ENCODE peak calls at places on chromosomes 1 and 21, in eight cellular contexts. J, R, E, O, C, Y, B and D are unnamed samples.

GRCh38 chr1:82392513-82392912 is 591.8 kb downstream of the ADGRL2 start:
- DNase-seq in J (peak), R (no peak), E (peak), O (no peak), C (no peak), Y (peak), B (peak), D (no peak)

GRCh38 chr1:85975770-85976386 is 180.7 kb downstream of the COL24A1 start:
- DNase-seq in J (no peak), R (no peak), E (no peak), O (no peak), C (no peak), Y (no peak), B (no peak), D (no peak)

GRCh38 chr1:186682721-186683120 is 2.5 kb upstream of the PTGS2 start:
- DNase-seq in J (no peak), R (no peak), E (peak), O (no peak), C (peak), Y (peak), B (peak), D (no peak)

GRCh38 chr21:26845066-26845749 is at the start of gene ADAMTS1:
- DNase-seq in J (peak), R (peak), E (peak), O (peak), C (peak), Y (peak), B (peak), D (peak)

GRCh38 chr1:32925360-32926142 is 24.4 kb upstream of the TMEM54 start:
- DNase-seq in J (no peak), R (peak), E (peak), O (no peak), C (no peak), Y (no peak), B (no peak), D (no peak)

GRCh38 chr1:12336436-12336835 is 106.6 kb downstream of the VPS13D start:
- DNase-seq in J (no peak), R (no peak), E (no peak), O (no peak), C (no peak), Y (peak), B (no peak), D (no peak)

GRCh38 chr1:240174734-240175133 is 83.1 kb downstream of the FMN2 start:
- DNase-seq in J (no peak), R (no peak), E (no peak), O (no peak), C (no peak), Y (no peak), B (no peak), D (no peak)

GRCh38 chr1:17922833-17923232 is 167.7 kb downstream of the ACTL8 start:
- DNase-seq in J (peak), R (no peak), E (peak), O (peak), C (peak), Y (no peak), B (peak), D (peak)

GRCh38 chr1:111032295-111032897 is 68.7 kb upstream of the LRIF1 start:
- DNase-seq in J (peak), R (no peak), E (peak), O (no peak), C (peak), Y (no peak), B (peak), D (no peak)

GRCh38 chr1:60031116-60031515 is 42.5 kb downstream of the C1orf87 start:
- DNase-seq in J (no peak), R (no peak), E (peak), O (no peak), C (no peak), Y (no peak), B (no peak), D (no peak)

GRCh38 chr1:85611856-85612255 is 31.3 kb downstream of the CCN1 start:
- DNase-seq in J (peak), R (peak), E (peak), O (no peak), C (peak), Y (peak), B (peak), D (peak)

GRCh38 chr1:240092301-240093119 is 827 bp downstream of the FMN2 start:
- DNase-seq in J (peak), R (peak), E (peak), O (no peak), C (peak), Y (peak), B (peak), D (peak)

GRCh38 chr1:231724876-231725647 is 98.5 kb downstream of the DISC1 start:
- DNase-seq in J (peak), R (no peak), E (peak), O (no peak), C (peak), Y (peak), B (peak), D (no peak)

GRCh38 chr21:45261093-45261492 is 26.6 kb downstream of the POFUT2 start:
- DNase-seq in J (no peak), R (no peak), E (no peak), O (peak), C (no peak), Y (no peak), B (no peak), D (peak)

GRCh38 chr1:219858980-219859379 is 69.4 kb downstream of the SLC30A10 start:
- DNase-seq in J (no peak), R (no peak), E (no peak), O (no peak), C (no peak), Y (no peak), B (no peak), D (no peak)

GRCh38 chr21:45972716-45973474 is 8.7 kb upstream of the COL6A1 start:
- DNase-seq in J (peak), R (peak), E (peak), O (peak), C (no peak), Y (peak), B (no peak), D (peak)

DNA sequence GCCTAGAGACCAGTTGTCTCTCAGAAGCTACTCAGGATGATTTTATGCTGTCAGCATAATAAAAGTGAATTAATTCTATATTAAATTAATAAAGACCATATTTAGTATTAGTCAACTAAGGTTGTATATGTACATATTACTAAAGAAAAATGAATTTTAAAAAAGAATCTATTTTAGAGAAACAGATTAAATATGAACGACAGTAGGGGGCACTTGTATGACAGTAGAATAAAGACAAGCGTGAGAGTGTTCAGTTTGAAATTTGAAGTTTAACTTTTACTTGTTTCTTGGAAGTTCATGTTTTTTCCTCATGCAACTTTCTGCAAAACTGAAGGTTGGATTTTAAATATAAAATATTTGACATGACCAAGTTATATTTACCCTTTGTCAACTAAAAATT is 67.9 kb upstream of the MACF1 start:
- DNase-seq in J (no peak), R (no peak), E (no peak), O (no peak), C (no peak), Y (no peak), B (peak), D (no peak)
- TF ChIP-seq CTCF in J (no peak), R (no peak), E (no peak), O (no peak), C (peak), Y (no peak), B (peak), D (no peak)

DNA sequence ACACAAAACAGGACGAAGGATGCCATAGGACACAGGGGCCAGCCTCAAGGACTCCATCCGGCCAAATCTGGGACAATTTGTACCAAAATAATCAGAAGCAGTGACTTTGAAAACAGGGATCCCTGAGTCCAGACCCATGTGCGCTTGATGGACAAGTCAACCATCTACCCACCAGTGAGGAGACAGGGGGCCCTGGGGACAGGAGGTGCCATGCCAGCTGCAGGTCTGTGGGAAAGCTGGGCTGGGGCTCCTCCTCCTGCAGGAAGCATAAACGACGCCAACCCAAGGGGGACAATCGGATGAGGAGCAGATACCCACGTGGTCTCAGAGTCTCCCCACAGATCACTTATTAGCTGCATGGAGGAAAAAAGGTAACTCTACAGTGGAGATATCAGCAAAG is 50.6 kb downstream of the NPHP4 start:
- DNase-seq in J (no peak), R (no peak), E (no peak), O (no peak), C (no peak), Y (no peak), B (no peak), D (no peak)
- H3K4me3 ChIP-seq in J (no peak), R (no peak), E (no peak), O (no peak), C (no peak), Y (no peak), B (no peak), D (no peak)

DNA sequence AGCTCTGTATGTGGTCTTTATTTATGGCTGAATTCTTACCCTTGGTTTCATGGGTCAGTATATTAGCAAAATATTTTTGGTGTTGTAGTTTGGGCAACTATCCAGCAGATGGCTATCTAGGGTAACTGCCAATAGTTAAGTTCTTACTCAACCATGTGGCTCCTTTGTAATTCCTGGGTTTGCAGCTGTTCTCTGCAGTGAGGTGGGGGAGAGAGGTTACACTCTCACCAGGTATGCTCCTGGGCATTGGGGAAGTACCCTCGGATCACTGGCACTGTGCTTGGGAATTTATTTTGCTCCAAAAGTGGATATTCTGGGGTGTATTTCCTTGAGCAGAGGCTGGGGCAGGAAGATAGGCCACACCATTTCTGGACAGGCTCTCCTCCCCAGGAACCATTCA is 436.7 kb upstream of the TMPRSS15 start:
- DNase-seq in J (peak), R (no peak), E (no peak), O (no peak), C (peak), Y (no peak), B (peak), D (no peak)
- TF ChIP-seq CTCF in J (peak), R (no peak), E (no peak), O (no peak), C (no peak), Y (peak), B (peak), D (no peak)

DNA sequence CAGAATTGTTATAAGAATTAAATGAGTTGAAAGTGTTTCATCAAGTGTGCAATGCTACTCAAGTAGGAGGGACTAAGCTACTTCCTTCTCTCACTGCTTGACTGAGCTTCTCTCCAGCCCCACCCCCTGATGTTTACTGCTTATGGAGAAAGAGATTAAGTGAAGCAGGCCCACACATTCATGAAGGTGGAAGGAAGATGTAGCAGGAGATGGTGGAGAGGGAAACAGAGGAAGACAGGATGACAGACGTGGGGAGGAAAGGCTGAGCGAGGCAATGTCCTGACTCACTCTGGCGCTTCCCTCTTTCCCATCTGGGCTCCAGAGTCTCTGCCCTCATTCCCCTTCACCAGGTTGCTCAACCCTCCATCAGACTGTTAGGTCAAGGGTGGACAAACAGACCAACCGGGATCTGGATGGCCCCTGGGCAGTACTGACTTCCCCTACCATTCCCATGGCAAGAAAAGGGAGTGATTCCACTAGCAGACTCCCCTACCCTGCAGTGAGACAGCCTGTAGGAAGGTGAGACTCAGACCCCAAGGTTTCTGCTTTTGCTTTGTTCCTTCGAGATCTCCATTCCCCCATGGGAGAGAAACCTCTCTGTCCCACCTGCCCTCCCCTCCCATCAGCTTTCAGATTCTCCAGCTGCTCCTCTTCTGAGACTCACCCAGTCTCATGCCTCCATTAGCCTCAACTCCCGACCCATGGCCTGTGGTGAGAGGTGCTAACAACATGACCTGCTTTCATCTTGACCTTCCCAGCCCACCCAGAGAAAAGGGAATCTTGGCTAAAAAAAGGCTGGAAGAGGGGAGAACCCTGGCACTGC is 3.1 kb upstream of the ARHGEF2 start:
- DNase-seq in J (peak), R (peak), E (peak), O (peak), C (no peak), Y (peak), B (no peak), D (no peak)
- H3K4me3 ChIP-seq in J (peak), R (no peak), E (peak), O (peak), C (peak), Y (peak), B (no peak), D (no peak)

DNA sequence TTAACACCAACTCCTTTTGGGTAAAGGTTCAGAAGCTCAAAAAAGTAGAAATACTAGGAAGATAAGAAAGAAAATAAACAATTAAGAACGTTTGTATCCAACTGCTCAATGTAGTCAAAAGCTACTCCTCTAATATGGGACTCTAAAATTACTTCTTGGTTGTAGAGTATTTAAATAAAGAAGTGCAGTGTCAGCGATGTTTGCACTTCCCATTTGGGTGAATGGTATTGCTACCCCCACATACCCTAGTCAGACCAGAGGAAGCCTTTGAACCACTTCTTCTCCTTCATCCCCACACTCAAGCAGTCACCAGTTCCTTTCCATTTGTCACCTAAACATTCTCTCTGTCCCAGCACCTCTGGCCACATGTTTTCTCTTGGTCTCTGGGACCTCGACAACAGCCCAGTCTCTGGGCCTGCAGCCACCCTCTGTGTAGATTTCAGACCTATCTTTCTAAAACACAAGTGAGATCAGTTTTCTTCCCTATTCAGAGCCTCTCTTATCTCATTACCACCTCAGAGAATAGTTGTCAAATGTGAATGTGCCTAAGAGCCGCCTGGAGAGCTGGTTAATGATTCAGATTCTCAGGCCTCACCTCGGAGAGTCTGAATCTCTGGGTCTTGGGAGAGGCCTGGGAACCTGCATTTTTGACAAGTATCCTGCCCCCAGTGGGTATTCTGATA is 109.8 kb downstream of the OMA1 start:
- DNase-seq in J (no peak), R (no peak), E (no peak), O (no peak), C (no peak), Y (no peak), B (no peak), D (no peak)
- TF ChIP-seq CTCF in J (no peak), R (no peak), E (no peak), O (no peak), C (no peak), Y (no peak), B (no peak), D (no peak)

DNA sequence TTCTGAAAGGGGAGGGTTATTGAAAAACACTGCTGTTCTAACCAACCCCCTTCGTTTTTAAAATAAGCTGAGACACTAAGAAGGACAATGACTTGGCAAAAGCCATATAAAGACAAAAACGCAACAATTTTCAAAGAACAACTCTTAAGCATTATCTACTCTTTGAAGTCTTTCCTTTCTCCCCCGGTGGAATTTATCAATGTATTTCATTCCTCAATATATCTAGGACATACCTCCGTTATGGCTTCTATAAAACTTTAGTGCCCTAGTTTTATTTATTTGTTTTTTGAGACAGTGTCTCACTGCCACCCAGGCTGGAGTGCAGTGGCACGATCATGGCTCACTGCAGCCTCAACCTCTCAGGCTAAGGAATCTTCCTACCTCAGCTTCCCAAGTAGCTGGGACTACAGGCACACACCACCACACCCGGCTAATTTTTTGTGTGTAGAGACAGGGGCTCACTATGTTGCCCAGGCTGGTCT is 3.2 kb downstream of the NRDC start:
- DNase-seq in J (no peak), R (no peak), E (no peak), O (no peak), C (no peak), Y (no peak), B (peak), D (no peak)
- H3K4me3 ChIP-seq in J (no peak), R (no peak), E (no peak), O (peak), C (no peak), Y (no peak), B (peak), D (no peak)

GRCh38 chr1:204633665-204634064 is 51.9 kb downstream of the LRRN2 start:
- DNase-seq in J (no peak), R (peak), E (no peak), O (no peak), C (no peak), Y (no peak), B (no peak), D (no peak)

GRCh38 chr1:204634260-204634910 is 51.2 kb downstream of the LRRN2 start:
- DNase-seq in J (no peak), R (no peak), E (no peak), O (no peak), C (no peak), Y (no peak), B (no peak), D (no peak)

GRCh38 chr1:204627436-204627835 is 58.1 kb downstream of the LRRN2 start:
- DNase-seq in J (no peak), R (no peak), E (no peak), O (no peak), C (no peak), Y (no peak), B (no peak), D (peak)

GRCh38 chr1:204628868-204629267 is 56.7 kb downstream of the LRRN2 start:
- DNase-seq in J (no peak), R (no peak), E (no peak), O (no peak), C (no peak), Y (no peak), B (no peak), D (peak)

DNA sequence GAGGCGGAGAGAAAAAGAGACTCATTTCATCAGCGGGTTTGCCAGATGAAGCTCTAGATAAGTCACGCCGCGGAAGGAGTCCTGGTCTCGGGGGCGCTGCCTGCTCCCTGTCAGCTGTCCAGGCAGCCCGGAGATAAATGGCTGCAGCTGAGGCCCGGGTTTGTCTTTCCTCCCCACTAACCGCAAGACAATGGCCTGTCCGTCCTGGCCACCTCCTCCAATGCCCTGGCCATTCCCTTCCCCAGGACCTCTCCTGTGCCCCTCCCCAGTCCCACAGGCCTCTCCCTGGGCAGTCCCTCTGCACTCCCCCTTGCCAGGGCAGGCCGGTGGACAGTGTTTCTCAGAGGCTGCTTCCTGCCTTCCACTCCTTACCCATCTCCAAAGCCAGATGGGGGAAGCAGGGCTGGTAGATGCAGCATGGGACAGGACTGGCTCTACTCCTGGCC is 55.1 kb downstream of the LRRN2 start:
- DNase-seq in J (no peak), R (no peak), E (no peak), O (no peak), C (no peak), Y (no peak), B (no peak), D (no peak)
- TF ChIP-seq CTCF in J (no peak), R (no peak), E (no peak), O (no peak), C (no peak), Y (no peak), B (no peak), D (no peak)

DNA sequence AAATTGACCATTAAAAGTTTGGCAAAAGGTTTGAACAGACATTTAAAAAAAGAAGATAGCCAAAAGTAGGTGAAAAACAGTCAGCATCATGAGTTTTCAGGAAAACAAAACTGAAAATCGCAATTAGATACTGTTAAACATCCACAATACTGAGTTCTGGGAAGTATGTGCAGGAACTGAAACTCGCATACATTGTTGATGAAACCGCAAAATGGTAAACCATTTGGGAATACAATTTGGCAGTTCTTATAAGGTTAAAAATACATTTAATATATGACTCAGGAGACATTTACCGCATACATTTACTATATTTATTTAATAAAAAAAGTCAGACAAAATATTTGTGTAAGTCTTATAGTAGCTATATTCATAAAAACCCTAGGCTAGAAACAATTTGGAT is 393.2 kb downstream of the COL11A1 start:
- DNase-seq in J (no peak), R (no peak), E (no peak), O (no peak), C (no peak), Y (no peak), B (no peak), D (no peak)
- H3K4me3 ChIP-seq in J (no peak), R (no peak), E (no peak), O (no peak), C (no peak), Y (no peak), B (no peak), D (no peak)